ENCODE peak calls at places on chromosomes 12 and 14, in eight cellular contexts. S is right cardiac atrium; L is tibial nerve; Q is PC-9; P is naive thymus-derived CD4-positive, alpha-beta T cell; F is heart left ventricle; U is tibial artery; W is stomach. G is an unnamed sample. For H3K27me3, the result is how much of the 10 kb centered on the place peaks cover.

GRCh38 chr14:32724864-32725550 is 213.7 kb upstream of the NPAS3 start:
- DNase-seq in S (peak), L (no peak), Q (no peak), P (no peak), F (no peak), U (no peak), W (no peak), G (no peak)

GRCh38 chr12:24387381-24387780 is 437.9 kb upstream of the SOX5 start:
- DNase-seq in S (no peak), L (no peak), Q (no peak), P (no peak), F (no peak), U (no peak), W (no peak), G (no peak)

GRCh38 chr12:128543493-128543892 is 276.5 kb downstream of the TMEM132C start:
- DNase-seq in S (no peak), L (no peak), Q (no peak), P (no peak), F (no peak), U (no peak), W (no peak), G (no peak)

GRCh38 chr12:56105503-56105902 is 1.1 kb downstream of the PA2G4 start:
- DNase-seq in S (no peak), L (no peak), Q (no peak), P (no peak), F (no peak), U (no peak), W (no peak), G (no peak)

GRCh38 chr14:103552811-103553210 is 9.6 kb downstream of the BAG5 start:
- DNase-seq in S (peak), L (no peak), Q (no peak), P (no peak), F (no peak), U (no peak), W (no peak), G (no peak)

GRCh38 chr12:47867496-47867941 is 37.3 kb downstream of the VDR start:
- DNase-seq in S (no peak), L (no peak), Q (no peak), P (no peak), F (no peak), U (no peak), W (no peak), G (no peak)

GRCh38 chr12:68591716-68592437 is 18.8 kb upstream of the RAP1B start:
- DNase-seq in S (no peak), L (no peak), Q (no peak), P (peak), F (no peak), U (no peak), W (no peak), G (peak)

GRCh38 chr14:70735043-70735442 is 74.3 kb downstream of the MAP3K9 start:
- DNase-seq in S (peak), L (no peak), Q (no peak), P (no peak), F (no peak), U (no peak), W (no peak), G (no peak)

GRCh38 chr14:87745507-87746118 is 247.4 kb downstream of the GALC start:
- DNase-seq in S (peak), L (no peak), Q (no peak), P (no peak), F (no peak), U (no peak), W (no peak), G (peak)

GRCh38 chr14:23094666-23095195 is at the start of gene ACIN1:
- DNase-seq in S (peak), L (peak), Q (no peak), P (no peak), F (peak), U (peak), W (peak), G (peak)

GRCh38 chr12:19278407-19278806 is 148.9 kb downstream of the PLEKHA5 start:
- DNase-seq in S (no peak), L (no peak), Q (no peak), P (no peak), F (no peak), U (no peak), W (no peak), G (no peak)

GRCh38 chr12:104641862-104642261 is 185.1 kb downstream of the CHST11 start:
- DNase-seq in S (no peak), L (no peak), Q (no peak), P (no peak), F (no peak), U (no peak), W (no peak), G (no peak)

GRCh38 chr14:80664576-80664975 is 277.0 kb downstream of the CEP128 start:
- DNase-seq in S (no peak), L (no peak), Q (no peak), P (no peak), F (no peak), U (no peak), W (no peak), G (no peak)

GRCh38 chr12:110179291-110179690 is 55.1 kb downstream of the IFT81 start:
- DNase-seq in S (no peak), L (no peak), Q (no peak), P (no peak), F (no peak), U (no peak), W (no peak), G (no peak)

GRCh38 chr12:59398164-59398563 is 197.7 kb upstream of the SLC16A7 start:
- DNase-seq in S (no peak), L (no peak), Q (no peak), P (no peak), F (no peak), U (no peak), W (no peak), G (no peak)

DNA sequence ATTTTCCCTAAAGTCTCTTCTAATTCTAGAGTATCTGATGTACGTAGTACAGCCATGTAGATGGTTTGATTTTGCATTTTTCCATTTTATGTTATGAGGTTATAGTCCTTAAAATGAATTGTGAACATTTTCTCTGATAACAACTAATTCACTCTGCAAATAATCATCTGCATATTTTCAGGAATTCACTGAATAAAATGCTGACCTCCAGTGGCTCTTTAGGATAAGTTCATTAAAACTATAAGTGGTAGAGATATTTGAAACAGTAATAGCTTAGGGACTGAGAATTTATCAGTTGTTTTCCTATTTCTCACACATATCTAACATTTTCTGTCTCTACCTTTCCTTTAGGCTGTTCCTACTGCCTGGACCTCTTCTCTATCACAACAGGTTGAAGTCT is 4.4 kb downstream of the MSRB3 start:
- DNase-seq in S (no peak), L (no peak), Q (no peak), P (no peak), F (no peak), U (no peak), W (no peak), G (no peak)
- H3K27me3 ChIP-seq in S (under half), L (under half), Q (under half), P (under half), F (under half), U (under half), W (under half), G (under half)

DNA sequence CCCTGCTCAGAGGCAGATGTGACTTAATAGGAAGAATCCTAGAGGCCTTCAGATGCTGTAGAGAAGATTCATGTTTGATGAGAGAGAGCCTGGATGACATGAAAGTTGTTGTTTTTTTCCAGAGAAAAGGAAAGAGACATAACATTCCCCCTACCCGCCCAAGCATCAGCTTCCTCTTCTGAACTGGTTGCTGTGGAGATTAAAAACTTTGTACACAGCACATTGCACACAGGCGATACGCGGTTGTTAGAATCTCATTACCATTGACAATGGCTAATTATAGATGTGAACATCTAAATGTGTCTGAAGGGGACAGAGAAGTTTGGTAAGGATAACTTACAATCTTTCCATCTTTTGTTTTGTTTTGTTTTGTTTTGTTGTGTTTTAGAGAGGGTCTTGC is 13.5 kb upstream of the ETFBKMT start:
- DNase-seq in S (no peak), L (no peak), Q (no peak), P (no peak), F (no peak), U (no peak), W (no peak), G (no peak)
- H3K27me3 ChIP-seq in S (under half), L (under half), Q (under half), P (under half), F (under half), U (under half), W (under half), G (under half)

DNA sequence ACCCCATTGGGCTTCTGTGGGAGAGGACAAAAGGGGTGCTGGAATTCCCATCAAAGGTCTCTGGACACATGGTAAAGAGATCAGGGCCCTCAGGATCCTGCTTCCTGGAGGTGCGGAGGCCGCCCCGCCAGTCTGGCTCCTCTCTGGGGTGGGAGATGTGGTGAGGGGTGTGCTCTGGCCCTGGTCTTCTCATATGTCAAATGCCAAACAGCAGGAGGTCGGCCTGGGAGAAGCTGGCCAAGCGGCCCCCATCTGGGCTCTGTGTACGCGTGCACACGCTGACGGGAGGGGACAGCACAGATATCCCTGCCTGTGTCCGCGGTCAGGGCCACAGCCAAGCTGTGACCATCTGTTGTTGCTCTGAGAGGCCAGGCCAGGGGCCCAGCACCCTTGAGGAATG is 14.1 kb downstream of the FIGNL2 start:
- DNase-seq in S (no peak), L (no peak), Q (no peak), P (no peak), F (no peak), U (no peak), W (no peak), G (no peak)
- H3K27me3 ChIP-seq in S (under half), L (under half), Q (half or more), P (under half), F (under half), U (under half), W (under half), G (half or more)

DNA sequence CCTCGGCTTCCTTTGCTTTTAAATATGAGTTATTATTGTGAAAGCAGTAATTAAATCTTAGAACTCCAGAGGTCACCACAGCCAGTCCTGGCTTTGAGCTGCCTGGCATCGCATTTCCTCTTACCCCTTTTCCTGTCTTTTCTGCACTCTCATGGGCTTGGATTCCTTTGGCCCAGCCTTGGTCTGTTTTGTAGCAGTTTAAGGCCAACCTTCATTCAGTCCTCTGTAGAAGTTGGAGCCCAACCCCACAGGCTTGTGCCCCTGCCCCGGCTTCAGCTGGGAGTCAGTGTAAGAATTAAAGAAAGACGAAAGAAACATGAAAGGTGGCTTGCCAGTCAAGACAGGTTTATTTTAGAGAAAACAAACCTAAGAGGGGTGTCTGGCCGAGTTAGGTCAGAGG is 14.6 kb upstream of the KRT86 start:
- DNase-seq in S (no peak), L (no peak), Q (no peak), P (no peak), F (no peak), U (no peak), W (no peak), G (no peak)
- H3K27me3 ChIP-seq in S (under half), L (under half), Q (under half), P (under half), F (half or more), U (under half), W (under half), G (under half)

GRCh38 chr12:57727758-57728395 is 10.7 kb downstream of the AGAP2 start:
- DNase-seq in S (no peak), L (no peak), Q (no peak), P (no peak), F (no peak), U (no peak), W (no peak), G (no peak)

GRCh38 chr12:57731411-57732080 is 7.0 kb downstream of the AGAP2 start:
- DNase-seq in S (no peak), L (no peak), Q (no peak), P (no peak), F (no peak), U (no peak), W (no peak), G (no peak)

GRCh38 chr12:57726884-57727757 is 11.4 kb downstream of the AGAP2 start:
- DNase-seq in S (peak), L (no peak), Q (no peak), P (no peak), F (peak), U (no peak), W (peak), G (no peak)

GRCh38 chr12:57730336-57731067 is 8.0 kb downstream of the AGAP2 start:
- DNase-seq in S (no peak), L (no peak), Q (no peak), P (no peak), F (no peak), U (no peak), W (no peak), G (no peak)

DNA sequence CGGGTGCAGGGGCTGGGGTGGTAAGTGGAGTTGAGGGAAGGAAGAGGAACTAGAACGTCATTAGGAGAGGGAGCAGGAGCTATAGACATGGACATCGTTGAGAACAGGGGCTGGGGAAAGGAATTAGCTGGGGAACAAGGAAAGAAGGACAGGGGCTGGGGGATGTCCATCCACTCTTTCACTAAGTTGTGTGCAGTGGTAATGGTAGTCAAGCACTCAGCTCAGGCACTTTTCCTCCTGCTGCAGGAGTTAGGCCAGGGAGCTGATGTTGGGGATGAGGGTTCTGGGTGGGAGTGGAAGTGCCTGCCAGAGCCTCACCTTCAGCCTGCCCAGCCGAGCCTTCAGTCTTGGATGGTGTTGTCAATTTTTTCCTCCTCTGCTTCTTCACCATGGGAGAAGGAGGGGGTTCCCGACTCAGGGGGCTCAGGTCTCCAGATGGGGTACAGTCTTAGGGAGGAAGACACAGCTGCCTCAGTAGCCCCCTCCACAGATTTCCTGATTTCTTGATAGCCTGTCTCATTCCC is 9.2 kb downstream of the AGAP2 start:
- DNase-seq in S (no peak), L (no peak), Q (no peak), P (no peak), F (no peak), U (no peak), W (no peak), G (no peak)
- H3K27me3 ChIP-seq in S (under half), L (under half), Q (under half), P (under half), F (under half), U (under half), W (under half), G (under half)

GRCh38 chr12:13169255-13169654 is 27.3 kb upstream of the EMP1 start:
- DNase-seq in S (no peak), L (no peak), Q (no peak), P (no peak), F (no peak), U (no peak), W (no peak), G (no peak)
- H3K27me3 ChIP-seq in S (under half), L (under half), Q (under half), P (under half), F (under half), U (under half), W (under half), G (under half)

DNA sequence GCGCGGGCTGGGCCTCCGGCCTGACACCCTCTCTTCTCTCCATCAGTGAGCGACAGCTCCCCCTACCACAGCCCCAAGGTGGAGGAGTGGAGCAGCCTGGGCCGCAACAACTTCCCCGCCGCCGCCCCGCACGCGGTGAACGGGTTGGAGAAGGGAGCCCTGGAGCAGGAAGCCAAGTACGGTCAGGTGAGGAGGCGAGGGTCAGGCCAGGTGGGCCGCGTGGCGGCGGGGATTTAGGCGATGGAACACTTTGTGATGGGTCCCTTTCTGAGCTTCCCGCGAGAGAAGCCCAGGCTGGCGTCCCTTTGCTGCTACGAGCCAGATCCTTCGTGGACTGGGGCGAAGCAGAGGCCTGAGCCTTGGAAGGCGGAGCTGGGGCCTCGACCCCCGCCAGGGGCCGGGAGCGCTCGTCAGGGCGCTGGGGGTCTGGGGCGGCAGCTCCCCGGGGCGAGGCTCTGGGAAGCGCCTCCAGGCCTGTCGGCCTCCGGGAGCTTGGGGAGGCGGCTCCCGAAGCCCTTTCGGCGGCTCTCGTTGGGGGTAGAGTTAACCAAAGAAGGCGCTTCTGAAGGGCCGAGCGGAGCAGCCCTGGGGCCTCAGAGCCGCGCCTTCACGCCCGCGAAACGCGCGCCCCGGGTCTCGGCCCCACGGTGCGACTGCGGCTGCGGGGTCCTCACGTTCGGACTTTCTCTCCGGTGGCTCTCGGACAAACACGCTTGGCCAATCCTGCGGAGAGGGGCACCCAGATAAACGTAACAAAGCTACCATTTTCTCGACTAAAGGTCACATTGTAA is 5.0 kb downstream of the PAX9 start:
- DNase-seq in S (no peak), L (no peak), Q (no peak), P (no peak), F (no peak), U (no peak), W (no peak), G (no peak)
- H3K27me3 ChIP-seq in S (under half), L (under half), Q (under half), P (under half), F (half or more), U (under half), W (half or more), G (under half)

DNA sequence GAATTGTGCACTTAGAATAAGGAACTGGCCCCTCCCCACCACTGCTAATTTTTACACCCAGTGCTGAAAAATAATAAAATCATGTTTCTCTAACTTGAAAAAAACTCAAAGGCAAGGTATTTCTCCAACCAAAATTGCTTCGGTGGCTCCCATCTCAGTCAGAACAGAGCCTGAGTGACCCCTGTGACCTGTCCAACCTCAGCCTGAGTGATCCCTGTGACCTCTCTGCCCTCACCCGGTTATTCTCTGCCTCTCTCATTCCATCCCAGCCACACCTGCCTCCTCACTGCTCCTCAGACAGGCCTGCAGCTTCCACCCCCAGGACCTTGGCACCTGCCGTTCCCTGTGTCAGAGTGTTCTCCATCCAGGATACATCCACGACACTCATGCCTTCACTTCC is 5.1 kb downstream of the SLC6A12 start:
- DNase-seq in S (no peak), L (no peak), Q (no peak), P (no peak), F (peak), U (no peak), W (no peak), G (no peak)
- H3K27me3 ChIP-seq in S (under half), L (under half), Q (half or more), P (under half), F (under half), U (under half), W (under half), G (under half)

DNA sequence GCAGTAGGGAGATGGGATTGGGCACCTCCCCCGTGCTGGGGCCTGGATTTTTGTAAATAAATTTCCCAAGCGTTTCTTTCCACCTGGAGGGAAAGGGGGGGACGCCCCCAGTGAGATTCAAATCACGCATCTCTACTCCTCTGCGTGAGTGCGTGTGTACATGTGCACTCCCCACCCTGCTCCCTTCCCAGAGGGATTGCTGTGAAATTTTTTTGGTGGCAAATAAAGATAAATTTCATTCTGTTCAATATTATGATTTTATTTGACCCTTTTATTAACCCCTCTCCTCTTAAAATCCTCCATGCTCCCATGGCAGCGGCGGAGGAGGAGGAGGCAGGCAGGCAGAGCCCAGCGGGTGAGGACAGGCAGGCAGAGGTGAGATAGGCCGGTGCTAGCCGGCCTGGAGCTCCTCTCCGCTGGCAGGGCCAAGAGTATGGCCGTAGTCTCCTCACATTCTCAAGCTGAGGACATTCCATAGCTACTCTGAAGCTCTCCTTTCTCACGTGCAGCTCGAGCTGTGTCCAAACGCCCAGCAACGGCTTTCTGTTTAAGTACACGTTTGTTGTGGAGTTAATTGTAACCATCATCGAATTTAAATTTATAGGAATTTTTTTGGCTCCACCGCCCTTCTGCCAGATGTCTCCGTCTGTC is 1.5 kb upstream of the HOTAIR start:
- DNase-seq in S (no peak), L (no peak), Q (no peak), P (no peak), F (no peak), U (no peak), W (no peak), G (no peak)
- H3K27me3 ChIP-seq in S (under half), L (under half), Q (under half), P (under half), F (half or more), U (under half), W (half or more), G (half or more)